ENCODE peak calls at places on chromosomes 5 and 9, in five cellular contexts. One of them, this sample, is unnamed.

GRCh38 chr5:429453-430188 is 13.4 kb upstream of the EXOC3 start:
- DNase-seq in GM12878: no peak
- DNase-seq in NT2/D1: no peak
- DNase-seq in H1: no peak
- DNase-seq in HepG2: no peak
- DNase-seq in this sample: no peak

GRCh38 chr5:117054808-117055398 is 480.3 kb upstream of the SEMA6A start:
- DNase-seq in NT2/D1: no peak
- DNase-seq in HepG2: no peak
- DNase-seq in H1: no peak
- DNase-seq in GM12878: no peak
- DNase-seq in this sample: no peak

GRCh38 chr5:132557425-132557805 is 638 bp downstream of the RAD50 start:
- DNase-seq in NT2/D1: no peak
- DNase-seq in HepG2: peak
- DNase-seq in GM12878: peak
- DNase-seq in H1: no peak
- DNase-seq in this sample: peak

GRCh38 chr9:95343725-95344287 is 26.3 kb upstream of the FANCC start:
- DNase-seq in H1: no peak
- DNase-seq in HepG2: no peak
- DNase-seq in GM12878: no peak
- DNase-seq in NT2/D1: no peak
- DNase-seq in this sample: no peak

GRCh38 chr9:124914753-124915405 is 26.0 kb downstream of the GOLGA1 start:
- DNase-seq in NT2/D1: no peak
- DNase-seq in GM12878: no peak
- DNase-seq in H1: no peak
- DNase-seq in HepG2: no peak
- DNase-seq in this sample: no peak

GRCh38 chr5:120803282-120803681 is 339.2 kb downstream of the PRR16 start:
- DNase-seq in NT2/D1: no peak
- DNase-seq in HepG2: no peak
- DNase-seq in GM12878: no peak
- DNase-seq in H1: no peak
- DNase-seq in this sample: no peak

GRCh38 chr9:113131689-113132151 is 19.1 kb upstream of the SLC31A2 start:
- DNase-seq in GM12878: no peak
- DNase-seq in NT2/D1: peak
- DNase-seq in H1: peak
- DNase-seq in HepG2: no peak
- DNase-seq in this sample: peak

GRCh38 chr5:16628376-16628775 is 11.6 kb upstream of the RETREG1 start:
- DNase-seq in HepG2: no peak
- DNase-seq in H1: no peak
- DNase-seq in NT2/D1: no peak
- DNase-seq in GM12878: no peak
- DNase-seq in this sample: no peak

GRCh38 chr9:12463641-12464040 is 229.5 kb upstream of the TYRP1 start:
- DNase-seq in GM12878: no peak
- DNase-seq in NT2/D1: no peak
- DNase-seq in H1: no peak
- DNase-seq in HepG2: no peak
- DNase-seq in this sample: no peak

GRCh38 chr5:132771559-132771998 is 5.5 kb downstream of the SEPTIN8 start:
- DNase-seq in NT2/D1: peak
- DNase-seq in HepG2: peak
- DNase-seq in GM12878: no peak
- DNase-seq in H1: no peak
- DNase-seq in this sample: no peak

GRCh38 chr5:77301447-77301878 is 91.0 kb downstream of the PDE8B start:
- DNase-seq in H1: no peak
- DNase-seq in NT2/D1: no peak
- DNase-seq in HepG2: no peak
- DNase-seq in GM12878: no peak
- DNase-seq in this sample: no peak

GRCh38 chr9:123769723-123770122 is 160.2 kb downstream of the DENND1A start:
- DNase-seq in HepG2: no peak
- DNase-seq in NT2/D1: no peak
- DNase-seq in H1: peak
- DNase-seq in GM12878: no peak
- DNase-seq in this sample: no peak

GRCh38 chr5:125198270-125198974 is 452.0 kb upstream of the ZNF608 start:
- DNase-seq in HepG2: no peak
- DNase-seq in NT2/D1: no peak
- DNase-seq in GM12878: no peak
- DNase-seq in H1: no peak
- DNase-seq in this sample: peak

GRCh38 chr9:110183208-110184145 is 24.5 kb downstream of the C9orf152 start:
- DNase-seq in NT2/D1: peak
- DNase-seq in GM12878: peak
- DNase-seq in HepG2: peak
- DNase-seq in H1: peak
- DNase-seq in this sample: peak

GRCh38 chr5:117701067-117701466 is 1126.4 kb upstream of the SEMA6A start:
- DNase-seq in NT2/D1: no peak
- DNase-seq in GM12878: no peak
- DNase-seq in HepG2: no peak
- DNase-seq in H1: no peak
- DNase-seq in this sample: no peak

GRCh38 chr5:76602094-76602726 is 21.0 kb downstream of the F2RL2 start:
- DNase-seq in HepG2: no peak
- DNase-seq in H1: no peak
- DNase-seq in GM12878: no peak
- DNase-seq in NT2/D1: no peak
- DNase-seq in this sample: no peak

GRCh38 chr5:52725065-52725746 is 62.5 kb upstream of the ITGA1 start:
- DNase-seq in H1: no peak
- DNase-seq in HepG2: peak
- DNase-seq in GM12878: no peak
- DNase-seq in NT2/D1: no peak
- DNase-seq in this sample: no peak

GRCh38 chr5:54905942-54906537 is 79.4 kb downstream of the ESM1 start:
- DNase-seq in H1: peak
- DNase-seq in GM12878: no peak
- DNase-seq in NT2/D1: peak
- DNase-seq in HepG2: peak
- DNase-seq in this sample: peak

GRCh38 chr9:106287108-106287631 is 575.8 kb upstream of the ZNF462 start:
- DNase-seq in H1: no peak
- DNase-seq in GM12878: no peak
- DNase-seq in HepG2: no peak
- DNase-seq in NT2/D1: no peak
- DNase-seq in this sample: no peak

GRCh38 chr5:97095318-97095732 is 47.1 kb downstream of the LIX1 start:
- DNase-seq in H1: no peak
- DNase-seq in NT2/D1: no peak
- DNase-seq in GM12878: no peak
- DNase-seq in HepG2: no peak
- DNase-seq in this sample: no peak

GRCh38 chr5:42944989-42945388 is 95.1 kb downstream of the ANXA2R start:
- DNase-seq in GM12878: no peak
- DNase-seq in H1: no peak
- DNase-seq in NT2/D1: no peak
- DNase-seq in HepG2: no peak
- DNase-seq in this sample: no peak

GRCh38 chr5:98796197-98796972 is 22.9 kb downstream of the RGMB start:
- DNase-seq in HepG2: peak
- DNase-seq in NT2/D1: peak
- DNase-seq in GM12878: no peak
- DNase-seq in H1: peak
- DNase-seq in this sample: peak

GRCh38 chr5:128441165-128441564 is 96.9 kb downstream of the FBN2 start:
- DNase-seq in H1: no peak
- DNase-seq in HepG2: no peak
- DNase-seq in NT2/D1: no peak
- DNase-seq in GM12878: no peak
- DNase-seq in this sample: no peak

GRCh38 chr5:180090769-180091546 is 19.4 kb upstream of the RNF130 start:
- DNase-seq in NT2/D1: no peak
- DNase-seq in HepG2: peak
- DNase-seq in H1: peak
- DNase-seq in GM12878: no peak
- DNase-seq in this sample: peak

GRCh38 chr9:131273146-131273545 is 3.2 kb downstream of the FAM78A start:
- DNase-seq in GM12878: no peak
- DNase-seq in NT2/D1: no peak
- DNase-seq in HepG2: no peak
- DNase-seq in H1: no peak
- DNase-seq in this sample: no peak

GRCh38 chr9:16728128-16728505 is 142.4 kb downstream of the BNC2 start:
- DNase-seq in NT2/D1: no peak
- DNase-seq in GM12878: no peak
- DNase-seq in HepG2: no peak
- DNase-seq in H1: no peak
- DNase-seq in this sample: no peak

GRCh38 chr5:72508241-72509170 is 1.3 kb upstream of the ZNF366 start:
- DNase-seq in HepG2: no peak
- DNase-seq in H1: no peak
- DNase-seq in NT2/D1: no peak
- DNase-seq in GM12878: peak
- DNase-seq in this sample: no peak

GRCh38 chr9:125960631-125961030 is 213.5 kb downstream of the PBX3 start:
- DNase-seq in GM12878: no peak
- DNase-seq in NT2/D1: no peak
- DNase-seq in HepG2: no peak
- DNase-seq in H1: no peak
- DNase-seq in this sample: no peak

DNA sequence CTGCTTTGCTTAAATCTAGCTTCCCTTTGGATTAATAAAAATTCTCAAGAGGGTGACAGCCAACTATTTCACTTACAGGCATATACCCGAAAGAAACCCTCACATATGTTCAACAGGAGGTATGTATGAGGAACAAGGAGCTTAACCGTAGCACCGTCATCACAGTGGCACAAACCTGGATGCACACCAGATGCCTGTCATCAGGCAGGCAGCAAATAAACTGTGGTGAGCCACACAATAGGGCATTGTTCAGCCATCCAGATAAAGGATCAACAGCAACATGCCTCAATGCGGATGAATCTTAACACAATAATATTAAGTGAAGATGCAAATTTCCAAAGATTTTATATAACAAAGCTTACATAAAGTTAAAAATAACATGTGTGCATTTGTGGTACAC is 5.5 kb upstream of the TNFSF15 start:
- DNase-seq in HepG2: no peak
- DNase-seq in GM12878: no peak
- DNase-seq in NT2/D1: no peak
- DNase-seq in H1: no peak
- DNase-seq in this sample: no peak
- TF ChIP-seq SUZ12 in HepG2: no peak
- TF ChIP-seq SUZ12 in GM12878: no peak
- TF ChIP-seq SUZ12 in NT2/D1: no peak
- TF ChIP-seq SUZ12 in H1: no peak
- TF ChIP-seq SUZ12 in this sample: no peak

GRCh38 chr9:129108805-129109370 is 1.7 kb downstream of the CRAT start:
- DNase-seq in GM12878: no peak
- DNase-seq in HepG2: no peak
- DNase-seq in NT2/D1: no peak
- DNase-seq in H1: no peak
- DNase-seq in this sample: no peak
- TF ChIP-seq SUZ12 in GM12878: no peak
- TF ChIP-seq SUZ12 in HepG2: no peak
- TF ChIP-seq SUZ12 in NT2/D1: no peak
- TF ChIP-seq SUZ12 in H1: no peak
- TF ChIP-seq SUZ12 in this sample: no peak

GRCh38 chr9:76215066-76215465 is 179.2 kb downstream of the RFK start:
- DNase-seq in NT2/D1: no peak
- DNase-seq in H1: no peak
- DNase-seq in GM12878: no peak
- DNase-seq in HepG2: no peak
- DNase-seq in this sample: no peak
- TF ChIP-seq SUZ12 in NT2/D1: no peak
- TF ChIP-seq SUZ12 in H1: no peak
- TF ChIP-seq SUZ12 in GM12878: no peak
- TF ChIP-seq SUZ12 in HepG2: no peak
- TF ChIP-seq SUZ12 in this sample: no peak

GRCh38 chr5:62328772-62329491 is 22.9 kb downstream of the KIF2A start:
- DNase-seq in HepG2: no peak
- DNase-seq in H1: no peak
- DNase-seq in NT2/D1: no peak
- DNase-seq in GM12878: no peak
- DNase-seq in this sample: peak

GRCh38 chr5:62330302-62330701 is 24.3 kb downstream of the KIF2A start:
- DNase-seq in GM12878: no peak
- DNase-seq in HepG2: no peak
- DNase-seq in NT2/D1: no peak
- DNase-seq in H1: no peak
- DNase-seq in this sample: no peak

GRCh38 chr5:62331921-62332320 is 25.9 kb downstream of the KIF2A start:
- DNase-seq in NT2/D1: no peak
- DNase-seq in GM12878: no peak
- DNase-seq in HepG2: no peak
- DNase-seq in H1: no peak
- DNase-seq in this sample: no peak

GRCh38 chr5:62333250-62333800 is 27.3 kb downstream of the KIF2A start:
- DNase-seq in NT2/D1: no peak
- DNase-seq in HepG2: no peak
- DNase-seq in GM12878: no peak
- DNase-seq in H1: no peak
- DNase-seq in this sample: no peak

DNA sequence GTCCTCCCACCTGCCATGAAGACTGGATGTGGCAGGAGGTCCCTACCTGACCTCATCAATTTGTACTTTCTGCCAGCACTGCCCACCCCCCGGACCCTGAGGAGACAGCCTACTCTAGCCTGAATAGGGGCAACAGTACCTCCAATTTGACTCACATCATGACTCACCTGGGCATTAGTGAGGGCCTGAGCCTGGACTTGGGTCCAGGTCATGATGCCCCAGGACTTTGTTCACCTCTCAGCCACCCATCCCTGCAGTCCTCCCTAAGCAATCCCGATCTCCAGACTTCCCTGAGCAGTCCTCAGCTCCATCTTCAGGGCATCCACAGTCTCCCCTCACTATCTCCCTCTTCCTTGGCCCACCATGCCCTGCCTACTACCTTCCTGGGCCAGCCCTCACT is 28.1 kb downstream of the KIF2A start:
- DNase-seq in GM12878: no peak
- DNase-seq in H1: no peak
- DNase-seq in HepG2: no peak
- DNase-seq in NT2/D1: no peak
- DNase-seq in this sample: no peak
- TF ChIP-seq SUZ12 in GM12878: no peak
- TF ChIP-seq SUZ12 in H1: no peak
- TF ChIP-seq SUZ12 in HepG2: no peak
- TF ChIP-seq SUZ12 in NT2/D1: no peak
- TF ChIP-seq SUZ12 in this sample: no peak

GRCh38 chr5:154916874-154917273 is 21.1 kb downstream of the GEMIN5 start:
- DNase-seq in HepG2: no peak
- DNase-seq in NT2/D1: no peak
- DNase-seq in H1: no peak
- DNase-seq in GM12878: no peak
- DNase-seq in this sample: no peak
- TF ChIP-seq SUZ12 in HepG2: no peak
- TF ChIP-seq SUZ12 in NT2/D1: no peak
- TF ChIP-seq SUZ12 in H1: no peak
- TF ChIP-seq SUZ12 in GM12878: no peak
- TF ChIP-seq SUZ12 in this sample: no peak

This sample was measured in HEK293T.